ENCODE peak calls at places on chromosomes 4 and X, in five cellular contexts. M, P, R, C and W are unnamed samples.

GRCh38 chrX:73289039-73289438 is 74.4 kb upstream of the NAP1L2 start:
- DNase-seq in M (no peak), P (no peak), R (peak), C (peak), W (no peak)

GRCh38 chr4:167282171-167282864 is 48.0 kb upstream of the SPOCK3 start:
- DNase-seq in M (no peak), P (no peak), R (no peak), C (no peak), W (no peak)

GRCh38 chr4:118894034-118894433 is 5.4 kb downstream of the SYNPO2 start:
- DNase-seq in M (no peak), P (no peak), R (no peak), C (no peak), W (no peak)

GRCh38 chrX:44946771-44947170 is 73.8 kb downstream of the KDM6A start:
- DNase-seq in M (no peak), P (no peak), R (no peak), C (no peak), W (no peak)

GRCh38 chrX:1387141-1387776 is 4.7 kb downstream of the SLC25A6 start:
- DNase-seq in M (no peak), P (no peak), R (no peak), C (peak), W (no peak)

GRCh38 chr4:101187837-101188236 is 159.5 kb downstream of the PPP3CA start:
- DNase-seq in M (no peak), P (no peak), R (no peak), C (no peak), W (no peak)

GRCh38 chrX:130114141-130114561 is 3.9 kb upstream of the ELF4 start:
- DNase-seq in M (no peak), P (no peak), R (no peak), C (no peak), W (no peak)

GRCh38 chr4:154559931-154560801 is 2.6 kb upstream of the FGB start:
- DNase-seq in M (no peak), P (no peak), R (no peak), C (no peak), W (no peak)

GRCh38 chr4:1693131-1693896 is 9.2 kb upstream of the FAM53A start:
- DNase-seq in M (peak), P (peak), R (peak), C (peak), W (peak)

GRCh38 chr4:13087041-13087440 is 397.1 kb downstream of the RAB28 start:
- DNase-seq in M (no peak), P (no peak), R (no peak), C (no peak), W (no peak)

GRCh38 chrX:40805404-40805803 is 70.1 kb upstream of the MED14 start:
- DNase-seq in M (no peak), P (no peak), R (no peak), C (no peak), W (no peak)

GRCh38 chrX:68681443-68681941 is 34.0 kb downstream of the STARD8 start:
- DNase-seq in M (no peak), P (no peak), R (no peak), C (no peak), W (no peak)

GRCh38 chrX:10656214-10656613 is 35.8 kb upstream of the MID1 start:
- DNase-seq in M (no peak), P (no peak), R (no peak), C (no peak), W (no peak)

GRCh38 chrX:29617276-29617675 is 598.1 kb upstream of the MAGEB2 start:
- DNase-seq in M (no peak), P (no peak), R (no peak), C (no peak), W (no peak)

GRCh38 chrX:48071064-48071985 is at the start of gene ZNF630:
- DNase-seq in M (peak), P (peak), R (peak), C (peak), W (peak)

GRCh38 chrX:57267308-57267707 is 19.2 kb upstream of the FAAH2 start:
- DNase-seq in M (no peak), P (no peak), R (no peak), C (no peak), W (no peak)

GRCh38 chr4:180946188-180946587 is 1297.0 kb upstream of the TENM3 start:
- DNase-seq in M (no peak), P (no peak), R (no peak), C (no peak), W (no peak)

GRCh38 chr4:176717237-176717636 is 75.5 kb downstream of the VEGFC start:
- DNase-seq in M (no peak), P (no peak), R (no peak), C (no peak), W (no peak)

GRCh38 chr4:121900132-121900983 is 30.1 kb upstream of the BBS7 start:
- DNase-seq in M (peak), P (peak), R (peak), C (peak), W (peak)

GRCh38 chr4:153465583-153465921 is 608 bp upstream of the TMEM131L start:
- DNase-seq in M (peak), P (no peak), R (no peak), C (peak), W (no peak)

GRCh38 chrX:46573896-46574336 is 351 bp downstream of the CHST7 start:
- DNase-seq in M (peak), P (peak), R (peak), C (peak), W (peak)

GRCh38 chrX:54074826-54075225 is 30.6 kb upstream of the PHF8 start:
- DNase-seq in M (no peak), P (no peak), R (no peak), C (no peak), W (no peak)

GRCh38 chr4:153083447-153083921 is 120.8 kb upstream of the TRIM2 start:
- DNase-seq in M (peak), P (peak), R (peak), C (peak), W (no peak)

GRCh38 chrX:39439910-39440733 is 638.9 kb downstream of the MID1IP1 start:
- DNase-seq in M (no peak), P (no peak), R (no peak), C (no peak), W (no peak)